ENCODE peak calls at places on chromosomes 6 and 20, in nine cellular contexts. Z is Caki2; K is stimulated activated CD8-positive, alpha-beta memory T cell treated with anti-CD3 and anti-CD28 coated beads, Interleukin-2, amount 100 ng/mL, for 48 hours; J is activated CD4-positive, alpha-beta T cell treated with anti-CD3 and anti-CD28 coated beads for 36 hours; A is IMR-90; E is activated T-helper 1 cell treated with anti-CD3 and anti-CD28 coated beads, Interleukin-12 subunit alpha, Interleukin-12 subunit beta, Interleukin-2, Interleukin-4 antibody, amounts not matched to agents 30 ng/mL and 10 ng/mL and 1 ng/mL, durations not matched to agents 14 hours and 24 hours and 36 hours; Y is NB4; L is OCI-LY7; B is activated CD4-positive, alpha-beta memory T cell treated with anti-CD3 and anti-CD28 coated beads for 36 hours. S is an unnamed sample.
A peak's percentile ranks its signal among the peaks of the same experiment; 100 is the strongest.

GRCh38 chr6:29624520-29624961 is 8.4 kb downstream of the GABBR1 start:
- DNase-seq in B (no peak), E (no peak), J (no peak), L (no peak), Z (no peak), K (no peak), Y (no peak), A (no peak), S (peak; percentile 45)

GRCh38 chr20:47922280-47922675 is 137.0 kb upstream of the SULF2 start:
- DNase-seq in Z (no peak), B (no peak), L (no peak), A (peak; percentile 10), Y (no peak), K (no peak), E (no peak), J (no peak), S (no peak)

GRCh38 chr6:14100098-14100497 is 17.5 kb upstream of the CD83 start:
- DNase-seq in L (no peak), K (no peak), A (no peak), Y (peak; percentile 27), B (no peak), Z (no peak), E (no peak), J (no peak), S (no peak)

GRCh38 chr6:27601668-27602254 is 128.9 kb upstream of the ZNF184 start:
- DNase-seq in L (no peak), Z (peak; percentile 84), Y (peak; percentile 93), K (no peak), A (no peak), B (no peak), E (no peak), J (no peak), S (peak; percentile 63)

GRCh38 chr6:17492350-17492749 is 99.0 kb downstream of the CAP2 start:
- DNase-seq in Y (no peak), L (no peak), B (no peak), A (no peak), J (no peak), K (no peak), Z (no peak), E (no peak), S (no peak)

GRCh38 chr6:151675746-151676459 is 131.6 kb upstream of the ESR1 start:
- DNase-seq in K (peak; percentile 31), E (peak; percentile 42), Z (peak; percentile 16), A (peak; percentile 4), B (peak; percentile 65), Y (peak; percentile 51), L (peak; percentile 64), J (peak; percentile 74), S (peak; percentile 78)

GRCh38 chr6:32252326-32253009 is 28.6 kb upstream of the NOTCH4 start:
- DNase-seq in J (no peak), Z (no peak), B (no peak), Y (no peak), E (no peak), K (no peak), A (no peak), L (peak; percentile 24), S (no peak)

GRCh38 chr6:146997062-146997461 is 207.2 kb upstream of the STXBP5 start:
- DNase-seq in B (no peak), J (no peak), Z (peak; percentile 37), A (peak; percentile 90), Y (peak; percentile 15), E (no peak), L (no peak), K (no peak), S (no peak)

GRCh38 chr6:56618050-56618449 is 24.6 kb downstream of the DST start:
- DNase-seq in J (peak; percentile 9), B (no peak), Y (no peak), L (no peak), E (no peak), A (no peak), K (no peak), Z (no peak), S (peak; percentile 47)

GRCh38 chr6:80543598-80544181 is 437.2 kb downstream of the BCKDHB start:
- DNase-seq in Y (no peak), J (no peak), A (peak; percentile 90), Z (no peak), B (no peak), K (no peak), L (no peak), E (no peak), S (no peak)

GRCh38 chr20:21102691-21103311 is 3.4 kb downstream of the LINC00237 start:
- DNase-seq in Y (peak; percentile 49), J (peak; percentile 59), K (no peak), E (peak; percentile 38), Z (no peak), B (peak; percentile 54), A (peak; percentile 1), L (peak; percentile 37), S (peak; percentile 76)

GRCh38 chr20:38663660-38664059 is 60.6 kb upstream of the SLC32A1 start:
- DNase-seq in E (no peak), K (no peak), Z (no peak), J (no peak), A (no peak), Y (no peak), L (no peak), B (no peak), S (no peak)

GRCh38 chr20:12829121-12829520 is 179.7 kb upstream of the SPTLC3 start:
- DNase-seq in Z (no peak), Y (no peak), A (no peak), K (no peak), J (no peak), E (no peak), B (no peak), L (no peak), S (no peak)

GRCh38 chr6:146357578-146358340 is 185.9 kb upstream of the RAB32 start:
- DNase-seq in Y (peak; percentile 67), K (no peak), A (peak; percentile 27), J (peak; percentile 12), E (no peak), Z (peak; percentile 83), L (no peak), B (no peak), S (no peak)

S was measured in H9.